ENCODE peak calls at places on chromosomes 1 and 21, in nine cellular contexts. Q, B, U, S, D, N, O, L and K are unnamed samples.

GRCh38 chr1:206477110-206477509 is 6.8 kb downstream of the IKBKE start:
- DNase-seq in Q (no peak), B (no peak), U (no peak), S (no peak), D (no peak), N (no peak), O (no peak), L (no peak), K (no peak)

GRCh38 chr1:204464701-204465100 is 29.9 kb downstream of the PIK3C2B start:
- DNase-seq in Q (no peak), B (no peak), U (no peak), S (no peak), D (no peak), N (no peak), O (no peak), L (no peak), K (no peak)

GRCh38 chr1:177164380-177165068 is at the start of gene ASTN1:
- DNase-seq in Q (no peak), B (no peak), U (no peak), S (no peak), D (no peak), N (no peak), O (no peak), L (no peak), K (no peak)

GRCh38 chr1:43214465-43215444 is 42.6 kb downstream of the CFAP57 start:
- DNase-seq in Q (no peak), B (no peak), U (peak; percentile 44), S (no peak), D (no peak), N (no peak), O (no peak), L (no peak), K (peak; percentile 13)

GRCh38 chr21:44441581-44442265 is 13.6 kb upstream of the LRRC3 start:
- DNase-seq in Q (no peak), B (no peak), U (no peak), S (no peak), D (no peak), N (no peak), O (peak; percentile 30), L (peak; percentile 41), K (no peak)

GRCh38 chr1:24343412-24344089 is 24.4 kb downstream of the GRHL3 start:
- DNase-seq in Q (no peak), B (no peak), U (no peak), S (no peak), D (no peak), N (no peak), O (no peak), L (no peak), K (no peak)

GRCh38 chr1:234975122-234975940 is 153.3 kb downstream of the TOMM20 start:
- DNase-seq in Q (no peak), B (no peak), U (peak; percentile 100), S (no peak), D (peak; percentile 85), N (no peak), O (no peak), L (peak; percentile 84), K (peak; percentile 91)

GRCh38 chr1:66383602-66384001 is 150.4 kb upstream of the SGIP1 start:
- DNase-seq in Q (no peak), B (no peak), U (no peak), S (no peak), D (no peak), N (no peak), O (no peak), L (no peak), K (no peak)

GRCh38 chr1:7808253-7808844 is 24.3 kb downstream of the PER3 start:
- DNase-seq in Q (no peak), B (no peak), U (peak; percentile 30), S (no peak), D (peak; percentile 28), N (no peak), O (no peak), L (no peak), K (no peak)

GRCh38 chr1:39788758-39789570 is at the start of gene BMP8B:
- DNase-seq in Q (peak; percentile 42), B (peak; percentile 33), U (no peak), S (peak; percentile 49), D (peak; percentile 64), N (peak; percentile 38), O (peak; percentile 86), L (peak; percentile 61), K (peak; percentile 78)

GRCh38 chr1:244699741-244700140 is 46.8 kb downstream of the DESI2 start:
- DNase-seq in Q (no peak), B (no peak), U (no peak), S (no peak), D (no peak), N (no peak), O (no peak), L (no peak), K (no peak)

GRCh38 chr1:26027716-26028489 is 6.3 kb downstream of the EXTL1 start:
- DNase-seq in Q (no peak), B (no peak), U (no peak), S (no peak), D (no peak), N (no peak), O (no peak), L (no peak), K (no peak)

GRCh38 chr1:92921031-92922023 is 39.9 kb downstream of the DIPK1A start:
- DNase-seq in Q (no peak), B (no peak), U (no peak), S (no peak), D (no peak), N (no peak), O (no peak), L (no peak), K (no peak)

GRCh38 chr1:179742717-179743678 is at the start of gene FAM163A:
- DNase-seq in Q (no peak), B (no peak), U (no peak), S (no peak), D (peak; percentile 32), N (no peak), O (no peak), L (no peak), K (no peak)

GRCh38 chr1:3731543-3731942 is 20.7 kb upstream of the CCDC27 start:
- DNase-seq in Q (no peak), B (no peak), U (no peak), S (no peak), D (no peak), N (no peak), O (no peak), L (no peak), K (no peak)

GRCh38 chr1:48776400-48777218 is at the start of gene BEND5:
- DNase-seq in Q (no peak), B (peak; percentile 15), U (no peak), S (peak; percentile 46), D (peak; percentile 78), N (peak; percentile 31), O (peak; percentile 61), L (no peak), K (no peak)

GRCh38 chr1:240806201-240806745 is 194.3 kb upstream of the GREM2 start:
- DNase-seq in Q (no peak), B (no peak), U (no peak), S (no peak), D (no peak), N (no peak), O (no peak), L (no peak), K (no peak)

GRCh38 chr1:224408294-224408590 is 26.4 kb downstream of the WDR26 start:
- DNase-seq in Q (no peak), B (no peak), U (no peak), S (no peak), D (no peak), N (no peak), O (no peak), L (no peak), K (no peak)

GRCh38 chr1:15684042-15684461 is at the start of gene PLEKHM2:
- DNase-seq in Q (peak; percentile 23), B (peak; percentile 24), U (no peak), S (peak; percentile 58), D (peak; percentile 81), N (peak; percentile 30), O (peak; percentile 67), L (peak; percentile 49), K (peak; percentile 30)

GRCh38 chr1:37861151-37861550 is 1.8 kb upstream of the MTF1 start:
- DNase-seq in Q (no peak), B (no peak), U (no peak), S (no peak), D (no peak), N (no peak), O (no peak), L (no peak), K (no peak)

GRCh38 chr1:11772458-11772857 is 10.5 kb downstream of the C1orf167 start:
- DNase-seq in Q (no peak), B (no peak), U (no peak), S (no peak), D (no peak), N (no peak), O (no peak), L (no peak), K (no peak)

GRCh38 chr1:51553911-51554310 is 34.8 kb upstream of the EPS15 start:
- DNase-seq in Q (no peak), B (no peak), U (no peak), S (no peak), D (no peak), N (no peak), O (no peak), L (no peak), K (no peak)

GRCh38 chr1:86154581-86155060 is 2.0 kb downstream of the COL24A1 start:
- DNase-seq in Q (no peak), B (no peak), U (no peak), S (no peak), D (peak; percentile 47), N (no peak), O (no peak), L (no peak), K (no peak)
- H3K27me3 ChIP-seq in Q (peaks cover 3% of the 10 kb centered on the region), B (no peaks in the 10 kb centered on the region), U (no peaks in the 10 kb centered on the region), S (peaks cover 55% of the 10 kb centered on the region), D (peaks cover 39% of the 10 kb centered on the region), N (no peaks in the 10 kb centered on the region), O (peaks cover 25% of the 10 kb centered on the region), L (no peaks in the 10 kb centered on the region), K (no peaks in the 10 kb centered on the region)

DNA sequence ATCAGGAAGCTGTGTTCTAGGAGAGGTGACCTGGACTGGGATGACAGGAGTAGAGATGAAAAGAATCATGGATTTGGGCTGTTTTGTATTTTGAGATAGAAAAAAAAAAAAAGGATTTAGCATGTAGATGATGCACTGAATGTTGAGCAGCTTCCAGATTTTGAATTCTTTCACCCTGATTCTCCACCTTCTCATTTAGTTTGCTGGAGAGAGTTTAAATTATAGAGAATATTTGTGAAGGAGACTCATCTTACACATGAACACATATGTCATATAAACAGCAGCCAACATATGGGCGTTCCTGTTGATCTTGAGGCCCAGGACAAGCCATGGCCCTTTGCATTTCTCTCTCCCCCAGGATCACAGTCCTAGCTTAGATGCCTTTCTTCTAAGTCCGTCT is 7.4 kb downstream of the RPTN start:
- DNase-seq in Q (no peak), B (no peak), U (no peak), S (no peak), D (no peak), N (no peak), O (no peak), L (no peak), K (no peak)
- H3K9me3 ChIP-seq in Q (peaks cover 11% of the 10 kb centered on the region), B (no peaks in the 10 kb centered on the region), U (peaks cover 18% of the 10 kb centered on the region), S (peaks cover 24% of the 10 kb centered on the region), D (no peaks in the 10 kb centered on the region), N (no peaks in the 10 kb centered on the region), O (peaks cover 7% of the 10 kb centered on the region), L (no peaks in the 10 kb centered on the region), K (peaks cover 16% of the 10 kb centered on the region)

GRCh38 chr21:33128538-33128937 is 58.6 kb downstream of the OLIG1 start:
- DNase-seq in Q (no peak), B (no peak), U (no peak), S (no peak), D (no peak), N (no peak), O (no peak), L (no peak), K (no peak)
- H3K27me3 ChIP-seq in Q (no peaks in the 10 kb centered on the region), B (no peaks in the 10 kb centered on the region), U (peaks cover 4% of the 10 kb centered on the region), S (peaks cover 70% of the 10 kb centered on the region), D (peaks cover 24% of the 10 kb centered on the region), N (no peaks in the 10 kb centered on the region), O (peaks cover 7% of the 10 kb centered on the region), L (peaks cover 3% of the 10 kb centered on the region), K (no peaks in the 10 kb centered on the region)

GRCh38 chr1:248359415-248359814 is 2.0 kb upstream of the OR2T4 start:
- DNase-seq in Q (no peak), B (no peak), U (no peak), S (no peak), D (no peak), N (no peak), O (no peak), L (no peak), K (no peak)
- H3K9me3 ChIP-seq in Q (no peaks in the 10 kb centered on the region), B (no peaks in the 10 kb centered on the region), U (peaks cover 7% of the 10 kb centered on the region), S (peaks cover 1% of the 10 kb centered on the region), D (no peaks in the 10 kb centered on the region), N (no peaks in the 10 kb centered on the region), O (no peaks in the 10 kb centered on the region), L (no peaks in the 10 kb centered on the region), K (no peaks in the 10 kb centered on the region)